ENCODE peak calls at places on chromosomes 4 and X, in six cellular contexts. K is lower lobe of right lung, B is GM23338, F is ELR, R is fibroblast of lung, W is OCI-LY7. L is an unnamed sample.

GRCh38 chr4:40915318-40916217 is 165.8 kb downstream of the NSUN7 start:
- DNase-seq in W (no peak), K (no peak), R (peak), B (no peak), F (peak), L (no peak)

GRCh38 chr4:37054670-37055069 is 189.9 kb upstream of the NWD2 start:
- DNase-seq in K (no peak), F (no peak), B (peak), R (no peak), W (no peak), L (no peak)

GRCh38 chr4:32172761-32173160 is 1452.6 kb downstream of the PCDH7 start:
- DNase-seq in R (peak), K (no peak), W (no peak), F (peak), B (no peak), L (no peak)

GRCh38 chr4:156799121-156799589 is 172.4 kb downstream of the PDGFC start:
- DNase-seq in W (no peak), F (peak), K (no peak), R (peak), B (no peak), L (no peak)

GRCh38 chr4:82866706-82867385 is 24.1 kb downstream of the SEC31A start:
- DNase-seq in B (no peak), F (peak), R (peak), W (no peak), K (no peak), L (no peak)

GRCh38 chrX:102767287-102767686 is 46.7 kb downstream of the GPRASP3 start:
- DNase-seq in K (no peak), F (no peak), W (no peak), B (no peak), R (no peak), L (no peak)

GRCh38 chr4:84680956-84681355 is 98.0 kb downstream of the CDS1 start:
- DNase-seq in R (no peak), K (no peak), F (no peak), B (no peak), W (no peak), L (no peak)

GRCh38 chr4:186693159-186693815 is 30.4 kb downstream of the FAT1 start:
- DNase-seq in R (peak), B (no peak), W (no peak), F (peak), K (peak), L (no peak)

GRCh38 chrX:82087699-82088098 is 885.8 kb downstream of the SH3BGRL start:
- DNase-seq in W (no peak), B (no peak), K (no peak), F (no peak), R (no peak), L (peak)

GRCh38 chrX:21374994-21375794 is 976 bp downstream of the CNKSR2 start:
- DNase-seq in R (no peak), F (no peak), K (peak), W (no peak), B (peak), L (no peak)

GRCh38 chrX:97372006-97372766 is 488.5 kb downstream of the RPA4 start:
- DNase-seq in R (no peak), K (no peak), W (no peak), B (no peak), F (no peak), L (no peak)

L was measured in MM.1S.